ENCODE peak calls at places on chromosomes 16 and 17, in seven cellular contexts. One of them, this sample, is unnamed.
A peak's percentile ranks its signal among the peaks of the same experiment; 100 is the strongest.

GRCh38 chr16:84806256-84806889 is 13.4 kb upstream of the CRISPLD2 start:
- DNase-seq in HCT116: no peak
- DNase-seq in GM23338: no peak
- DNase-seq in prostate gland: no peak
- DNase-seq in sigmoid colon: peak; percentile 81
- DNase-seq in stomach: peak; percentile 42
- DNase-seq in GM12878: peak; percentile 13
- DNase-seq in this sample: no peak

GRCh38 chr16:2033057-2033911 is 6.6 kb downstream of the NHERF2 start:
- DNase-seq in HCT116: no peak
- DNase-seq in GM23338: no peak
- DNase-seq in prostate gland: no peak
- DNase-seq in sigmoid colon: peak; percentile 92
- DNase-seq in stomach: peak; percentile 64
- DNase-seq in GM12878: no peak
- DNase-seq in this sample: peak; percentile 43

GRCh38 chr16:87085441-87085840 is 231.8 kb downstream of the C16orf95 start:
- DNase-seq in HCT116: no peak
- DNase-seq in GM23338: no peak
- DNase-seq in prostate gland: no peak
- DNase-seq in sigmoid colon: no peak
- DNase-seq in stomach: no peak
- DNase-seq in GM12878: no peak
- DNase-seq in this sample: no peak

GRCh38 chr17:29215717-29216116 is 30.9 kb upstream of the CRYBA1 start:
- DNase-seq in HCT116: no peak
- DNase-seq in GM23338: no peak
- DNase-seq in prostate gland: no peak
- DNase-seq in sigmoid colon: no peak
- DNase-seq in stomach: no peak
- DNase-seq in GM12878: no peak
- DNase-seq in this sample: no peak

GRCh38 chr16:48235058-48235555 is 9.0 kb upstream of the LONP2 start:
- DNase-seq in HCT116: no peak
- DNase-seq in GM23338: peak; percentile 19
- DNase-seq in prostate gland: no peak
- DNase-seq in sigmoid colon: no peak
- DNase-seq in stomach: no peak
- DNase-seq in GM12878: no peak
- DNase-seq in this sample: no peak

GRCh38 chr17:40310882-40311391 is 2.0 kb downstream of the RARA start:
- DNase-seq in HCT116: no peak
- DNase-seq in GM23338: no peak
- DNase-seq in prostate gland: no peak
- DNase-seq in sigmoid colon: peak; percentile 56
- DNase-seq in stomach: no peak
- DNase-seq in GM12878: no peak
- DNase-seq in this sample: no peak

GRCh38 chr17:45247429-45248131 is 14.3 kb downstream of the SPATA32 start:
- DNase-seq in HCT116: peak; percentile 91
- DNase-seq in GM23338: peak; percentile 99
- DNase-seq in prostate gland: peak; percentile 97
- DNase-seq in sigmoid colon: peak; percentile 90
- DNase-seq in stomach: peak; percentile 98
- DNase-seq in GM12878: peak; percentile 78
- DNase-seq in this sample: peak; percentile 99

GRCh38 chr17:32349503-32349853 is 479 bp upstream of the ZNF207 start:
- DNase-seq in HCT116: no peak
- DNase-seq in GM23338: peak; percentile 27
- DNase-seq in prostate gland: peak; percentile 41
- DNase-seq in sigmoid colon: no peak
- DNase-seq in stomach: no peak
- DNase-seq in GM12878: no peak
- DNase-seq in this sample: peak; percentile 27

GRCh38 chr17:37098910-37099664 is 150.3 kb downstream of the AATF start:
- DNase-seq in HCT116: no peak
- DNase-seq in GM23338: no peak
- DNase-seq in prostate gland: no peak
- DNase-seq in sigmoid colon: no peak
- DNase-seq in stomach: no peak
- DNase-seq in GM12878: no peak
- DNase-seq in this sample: no peak

GRCh38 chr17:56112086-56112485 is 41.2 kb upstream of the ANKFN1 start:
- DNase-seq in HCT116: no peak
- DNase-seq in GM23338: no peak
- DNase-seq in prostate gland: no peak
- DNase-seq in sigmoid colon: no peak
- DNase-seq in stomach: no peak
- DNase-seq in GM12878: no peak
- DNase-seq in this sample: no peak

GRCh38 chr17:66953661-66954060 is 10.8 kb upstream of the CACNG4 start:
- DNase-seq in HCT116: no peak
- DNase-seq in GM23338: no peak
- DNase-seq in prostate gland: peak; percentile 44
- DNase-seq in sigmoid colon: no peak
- DNase-seq in stomach: no peak
- DNase-seq in GM12878: no peak
- DNase-seq in this sample: no peak

GRCh38 chr16:56860226-56861020 is 4.6 kb upstream of the SLC12A3 start:
- DNase-seq in HCT116: no peak
- DNase-seq in GM23338: no peak
- DNase-seq in prostate gland: no peak
- DNase-seq in sigmoid colon: no peak
- DNase-seq in stomach: no peak
- DNase-seq in GM12878: peak; percentile 75
- DNase-seq in this sample: peak; percentile 38

GRCh38 chr17:74201250-74201649 is 2.2 kb upstream of the RPL38 start:
- DNase-seq in HCT116: no peak
- DNase-seq in GM23338: no peak
- DNase-seq in prostate gland: no peak
- DNase-seq in sigmoid colon: peak; percentile 89
- DNase-seq in stomach: no peak
- DNase-seq in GM12878: no peak
- DNase-seq in this sample: peak; percentile 62

GRCh38 chr16:24962747-24963146 is 52.4 kb downstream of the ARHGAP17 start:
- DNase-seq in HCT116: no peak
- DNase-seq in GM23338: no peak
- DNase-seq in prostate gland: no peak
- DNase-seq in sigmoid colon: no peak
- DNase-seq in stomach: no peak
- DNase-seq in GM12878: no peak
- DNase-seq in this sample: no peak

GRCh38 chr17:71921726-71922320 is 199.0 kb upstream of the SOX9 start:
- DNase-seq in HCT116: no peak
- DNase-seq in GM23338: no peak
- DNase-seq in prostate gland: no peak
- DNase-seq in sigmoid colon: no peak
- DNase-seq in stomach: no peak
- DNase-seq in GM12878: peak; percentile 21
- DNase-seq in this sample: no peak

GRCh38 chr17:6669479-6670212 is 18.1 kb downstream of the C17orf100 start:
- DNase-seq in HCT116: peak; percentile 80
- DNase-seq in GM23338: no peak
- DNase-seq in prostate gland: no peak
- DNase-seq in sigmoid colon: no peak
- DNase-seq in stomach: no peak
- DNase-seq in GM12878: no peak
- DNase-seq in this sample: no peak

GRCh38 chr17:17018612-17019429 is 23.4 kb upstream of the MPRIP start:
- DNase-seq in HCT116: no peak
- DNase-seq in GM23338: no peak
- DNase-seq in prostate gland: peak; percentile 91
- DNase-seq in sigmoid colon: no peak
- DNase-seq in stomach: peak; percentile 95
- DNase-seq in GM12878: no peak
- DNase-seq in this sample: peak; percentile 45

GRCh38 chr17:29589524-29590260 is at the start of gene GIT1:
- DNase-seq in HCT116: peak; percentile 59
- DNase-seq in GM23338: peak; percentile 94
- DNase-seq in prostate gland: peak; percentile 85
- DNase-seq in sigmoid colon: peak; percentile 92
- DNase-seq in stomach: peak; percentile 90
- DNase-seq in GM12878: no peak
- DNase-seq in this sample: peak; percentile 90

DNA sequence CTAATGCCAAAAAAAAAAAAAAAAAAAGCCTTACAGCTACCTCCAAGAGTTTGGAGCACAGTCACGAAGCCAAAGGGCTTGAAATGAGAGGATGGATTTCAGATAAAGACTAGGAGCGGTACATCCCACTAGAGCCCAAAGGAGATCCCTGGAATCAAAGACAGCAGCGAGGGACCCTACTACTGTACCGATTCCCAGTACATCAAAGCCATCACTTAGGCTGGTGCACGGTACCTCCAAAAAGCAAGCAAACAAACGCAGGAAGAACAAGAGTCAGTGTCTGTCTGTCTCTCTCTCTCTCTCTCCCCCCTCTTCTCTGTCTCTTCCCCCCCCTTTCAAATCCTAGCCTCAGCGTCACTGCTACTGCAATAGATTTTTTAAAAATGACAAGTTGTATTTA is 12.3 kb upstream of the ZFHX3 start:
- DNase-seq in HCT116: no peak
- DNase-seq in GM23338: peak; percentile 31
- DNase-seq in prostate gland: no peak
- DNase-seq in sigmoid colon: peak; percentile 57
- DNase-seq in stomach: no peak
- DNase-seq in GM12878: no peak
- DNase-seq in this sample: no peak
- H3K4me1 ChIP-seq in HCT116: peaks cover 23% of the 10 kb centered on the region
- H3K4me1 ChIP-seq in GM23338: peaks cover 78% of the 10 kb centered on the region
- H3K4me1 ChIP-seq in prostate gland: peaks cover 5% of the 10 kb centered on the region
- H3K4me1 ChIP-seq in sigmoid colon: peaks cover 41% of the 10 kb centered on the region
- H3K4me1 ChIP-seq in stomach: peaks cover 37% of the 10 kb centered on the region
- H3K4me1 ChIP-seq in GM12878: peaks cover 8% of the 10 kb centered on the region
- H3K4me1 ChIP-seq in this sample: peaks cover 30% of the 10 kb centered on the region

GRCh38 chr16:59878999-59879398 is 1144.9 kb upstream of the GOT2 start:
- DNase-seq in HCT116: no peak
- DNase-seq in GM23338: no peak
- DNase-seq in prostate gland: no peak
- DNase-seq in sigmoid colon: no peak
- DNase-seq in stomach: no peak
- DNase-seq in GM12878: no peak
- DNase-seq in this sample: no peak
- TF ChIP-seq POLR2AphosphoS5 in HCT116: no peak
- TF ChIP-seq POLR2AphosphoS5 in GM23338: no peak
- TF ChIP-seq POLR2AphosphoS5 in prostate gland: no peak
- TF ChIP-seq POLR2AphosphoS5 in sigmoid colon: no peak
- TF ChIP-seq POLR2AphosphoS5 in stomach: no peak
- TF ChIP-seq POLR2AphosphoS5 in GM12878: no peak
- TF ChIP-seq POLR2AphosphoS5 in this sample: no peak

GRCh38 chr16:67516296-67517177 is 12.1 kb upstream of the RIPOR1 start:
- DNase-seq in HCT116: no peak
- DNase-seq in GM23338: no peak
- DNase-seq in prostate gland: no peak
- DNase-seq in sigmoid colon: no peak
- DNase-seq in stomach: no peak
- DNase-seq in GM12878: no peak
- DNase-seq in this sample: no peak
- H3K4me1 ChIP-seq in HCT116: no peaks in the 10 kb centered on the region
- H3K4me1 ChIP-seq in GM23338: no peaks in the 10 kb centered on the region
- H3K4me1 ChIP-seq in prostate gland: no peaks in the 10 kb centered on the region
- H3K4me1 ChIP-seq in sigmoid colon: peaks cover 13% of the 10 kb centered on the region
- H3K4me1 ChIP-seq in stomach: peaks cover 18% of the 10 kb centered on the region
- H3K4me1 ChIP-seq in GM12878: peaks cover 50% of the 10 kb centered on the region
- H3K4me1 ChIP-seq in this sample: peaks cover under 1% of the 10 kb centered on the region

GRCh38 chr17:46950615-46950996 is 27.6 kb downstream of the GOSR2 start:
- DNase-seq in HCT116: no peak
- DNase-seq in GM23338: no peak
- DNase-seq in prostate gland: no peak
- DNase-seq in sigmoid colon: no peak
- DNase-seq in stomach: no peak
- DNase-seq in GM12878: no peak
- DNase-seq in this sample: no peak

GRCh38 chr17:46950997-46951621 is 27.9 kb downstream of the RPRML start:
- DNase-seq in HCT116: no peak
- DNase-seq in GM23338: no peak
- DNase-seq in prostate gland: no peak
- DNase-seq in sigmoid colon: no peak
- DNase-seq in stomach: no peak
- DNase-seq in GM12878: no peak
- DNase-seq in this sample: no peak

GRCh38 chr17:46951681-46952080 is 27.4 kb downstream of the RPRML start:
- DNase-seq in HCT116: no peak
- DNase-seq in GM23338: no peak
- DNase-seq in prostate gland: no peak
- DNase-seq in sigmoid colon: no peak
- DNase-seq in stomach: no peak
- DNase-seq in GM12878: no peak
- DNase-seq in this sample: no peak

GRCh38 chr17:46949291-46950174 is 26.6 kb downstream of the GOSR2 start:
- DNase-seq in HCT116: no peak
- DNase-seq in GM23338: no peak
- DNase-seq in prostate gland: no peak
- DNase-seq in sigmoid colon: no peak
- DNase-seq in stomach: no peak
- DNase-seq in GM12878: no peak
- DNase-seq in this sample: no peak

GRCh38 chr17:46952115-46952514 is 26.9 kb downstream of the RPRML start:
- DNase-seq in HCT116: no peak
- DNase-seq in GM23338: no peak
- DNase-seq in prostate gland: no peak
- DNase-seq in sigmoid colon: no peak
- DNase-seq in stomach: no peak
- DNase-seq in GM12878: no peak
- DNase-seq in this sample: no peak
- TF ChIP-seq POLR2AphosphoS5 in HCT116: no peak
- TF ChIP-seq POLR2AphosphoS5 in GM23338: no peak
- TF ChIP-seq POLR2AphosphoS5 in prostate gland: no peak
- TF ChIP-seq POLR2AphosphoS5 in sigmoid colon: no peak
- TF ChIP-seq POLR2AphosphoS5 in stomach: no peak
- TF ChIP-seq POLR2AphosphoS5 in GM12878: no peak
- TF ChIP-seq POLR2AphosphoS5 in this sample: no peak

This sample was measured in transverse colon.